ENCODE peak calls at places on chromosomes 3 and 15, in five cellular contexts. T is SK-N-SH, K is Karpas-422, C is neural progenitor cell, O is H9. X is an unnamed sample.

GRCh38 chr3:159130108-159130507 is 328.3 kb downstream of the MFSD1 start:
- DNase-seq in T (no peak), K (peak), C (peak), O (peak), X (peak)

GRCh38 chr3:190345878-190346277 is 23.6 kb upstream of the CLDN1 start:
- DNase-seq in T (no peak), K (no peak), C (no peak), O (no peak), X (no peak)

GRCh38 chr3:182651461-182651860 is 141.8 kb upstream of the ATP11B start:
- DNase-seq in T (no peak), K (no peak), C (no peak), O (no peak), X (peak)

GRCh38 chr15:57916695-57917094 is 148.8 kb downstream of the ALDH1A2 start:
- DNase-seq in T (no peak), K (no peak), C (no peak), O (no peak), X (no peak)

GRCh38 chr3:126556637-126557414 is 1.9 kb downstream of the C3orf22 start:
- DNase-seq in T (no peak), K (no peak), C (no peak), O (peak), X (no peak)

GRCh38 chr3:101962055-101962454 is 112.7 kb downstream of the NFKBIZ start:
- DNase-seq in T (no peak), K (no peak), C (no peak), O (no peak), X (no peak)

GRCh38 chr15:41981373-41982132 is 9.2 kb upstream of the EHD4 start:
- DNase-seq in T (no peak), K (no peak), C (no peak), O (no peak), X (no peak)

GRCh38 chr3:117736851-117737250 is 1027.3 kb downstream of the TUSC7 start:
- DNase-seq in T (no peak), K (no peak), C (no peak), O (no peak), X (no peak)

GRCh38 chr3:24368605-24369004 is 126.0 kb downstream of the THRB start:
- DNase-seq in T (no peak), K (no peak), C (no peak), O (no peak), X (no peak)

GRCh38 chr15:63374686-63375520 is 6.7 kb downstream of the CA12 start:
- DNase-seq in T (no peak), K (no peak), C (no peak), O (no peak), X (no peak)

GRCh38 chr15:59138243-59138642 is 33.3 kb downstream of the CCNB2 start:
- DNase-seq in T (peak), K (peak), C (peak), O (peak), X (peak)

GRCh38 chr3:32175607-32176197 is 62.8 kb upstream of the CMTM8 start:
- DNase-seq in T (peak), K (peak), C (peak), O (peak), X (peak)

GRCh38 chr15:89149501-89150101 is 61.3 kb downstream of the ABHD2 start:
- DNase-seq in T (no peak), K (no peak), C (no peak), O (no peak), X (no peak)

GRCh38 chr3:110974902-110975301 is 96.7 kb upstream of the NECTIN3 start:
- DNase-seq in T (no peak), K (no peak), C (no peak), O (no peak), X (no peak)

GRCh38 chr3:154904328-154904727 is 175.8 kb upstream of the MME start:
- DNase-seq in T (peak), K (peak), C (peak), O (peak), X (peak)

GRCh38 chr15:57251941-57252340 is 124.4 kb upstream of the CGNL1 start:
- DNase-seq in T (no peak), K (no peak), C (no peak), O (no peak), X (no peak)

GRCh38 chr15:26101443-26101842 is 238.3 kb upstream of the ATP10A start:
- DNase-seq in T (no peak), K (no peak), C (no peak), O (no peak), X (no peak)

GRCh38 chr15:91852741-91853500 is 587 bp upstream of the SLCO3A1 start:
- DNase-seq in T (peak), K (peak), C (peak), O (peak), X (peak)

GRCh38 chr15:94432279-94432678 is 200.9 kb downstream of the MCTP2 start:
- DNase-seq in T (no peak), K (no peak), C (no peak), O (no peak), X (no peak)

GRCh38 chr3:195385526-195385925 is 57.3 kb downstream of the ACAP2 start:
- DNase-seq in T (no peak), K (no peak), C (peak), O (no peak), X (no peak)

GRCh38 chr15:88748081-88748480 is 55.2 kb upstream of the ACAN start:
- DNase-seq in T (no peak), K (no peak), C (no peak), O (no peak), X (no peak)

GRCh38 chr15:97026781-97027180 is 696.3 kb downstream of the NR2F2 start:
- DNase-seq in T (no peak), K (no peak), C (no peak), O (no peak), X (no peak)

GRCh38 chr15:88727439-88727838 is 75.8 kb upstream of the ACAN start:
- DNase-seq in T (no peak), K (no peak), C (no peak), O (no peak), X (no peak)

GRCh38 chr3:120425196-120425595 is 25.6 kb downstream of the FSTL1 start:
- DNase-seq in T (no peak), K (no peak), C (no peak), O (no peak), X (no peak)

GRCh38 chr3:45199837-45200648 is 26.0 kb downstream of the TMEM158 start:
- DNase-seq in T (no peak), K (peak), C (no peak), O (peak), X (peak)

GRCh38 chr15:50562735-50563640 is 16.5 kb upstream of the USP50 start:
- DNase-seq in T (no peak), K (no peak), C (no peak), O (no peak), X (no peak)

GRCh38 chr3:33779751-33780150 is 18.7 kb upstream of the PDCD6IP start:
- DNase-seq in T (no peak), K (no peak), C (no peak), O (no peak), X (no peak)

GRCh38 chr3:161969867-161970266 is 473.3 kb downstream of the OTOL1 start:
- DNase-seq in T (no peak), K (no peak), C (no peak), O (no peak), X (no peak)

GRCh38 chr3:65871305-65872141 is 167.2 kb downstream of the MAGI1 start:
- DNase-seq in T (peak), K (no peak), C (peak), O (no peak), X (peak)

DNA sequence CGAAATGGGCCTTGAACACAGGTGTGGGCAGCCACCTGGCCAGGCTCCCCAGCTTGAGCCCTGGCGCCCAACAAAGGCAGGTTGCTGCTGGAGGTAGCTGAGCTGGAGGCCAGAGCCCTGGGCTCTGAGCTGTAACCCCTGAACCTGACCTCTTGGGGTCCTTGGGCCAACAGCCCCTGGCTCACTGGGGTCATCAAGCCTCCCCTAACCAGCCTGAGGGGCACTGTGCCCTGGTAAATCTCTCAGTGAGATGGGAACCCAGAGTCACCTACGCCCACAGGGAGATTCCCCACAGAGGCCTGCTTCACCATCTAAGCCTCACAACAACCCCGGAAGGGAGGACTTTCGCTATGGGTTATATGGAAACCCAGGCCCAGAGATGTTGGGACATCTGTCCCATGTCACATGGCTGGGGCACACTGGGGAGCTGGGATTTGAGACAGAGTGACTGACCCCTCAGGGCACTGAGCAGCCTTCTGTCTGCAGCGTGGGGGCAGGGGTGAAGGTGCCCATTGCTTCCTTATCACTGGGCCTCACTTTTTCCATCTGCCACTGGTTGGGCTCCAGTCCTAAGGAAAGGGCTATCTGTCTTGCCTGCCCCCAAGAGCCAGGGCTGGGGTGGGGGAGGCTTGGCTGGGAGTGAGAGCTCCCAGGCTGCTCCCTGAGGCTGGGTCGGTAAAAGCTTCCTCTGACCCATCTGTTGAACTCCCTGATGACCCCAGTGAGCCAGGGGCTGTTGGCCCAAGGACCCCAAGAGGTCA is 59.1 kb downstream of the IQSEC1 start:
- DNase-seq in T (peak), K (no peak), C (no peak), O (no peak), X (no peak)
- H3K9ac ChIP-seq in T (no peak), K (no peak), C (no peak), O (no peak), X (no peak)

GRCh38 chr15:33810806-33811205 is 157.5 kb upstream of the CHRM5 start:
- DNase-seq in T (no peak), K (no peak), C (no peak), O (no peak), X (no peak)

GRCh38 chr15:33810083-33810595 is 158.2 kb upstream of the CHRM5 start:
- DNase-seq in T (no peak), K (no peak), C (no peak), O (no peak), X (no peak)

GRCh38 chr15:33807665-33808064 is 160.6 kb upstream of the CHRM5 start:
- DNase-seq in T (no peak), K (no peak), C (no peak), O (no peak), X (no peak)

GRCh38 chr15:33808720-33809119 is 159.6 kb upstream of the CHRM5 start:
- DNase-seq in T (no peak), K (no peak), C (no peak), O (no peak), X (no peak)
- H3K9ac ChIP-seq in T (no peak), K (no peak), C (no peak), O (no peak), X (no peak)

DNA sequence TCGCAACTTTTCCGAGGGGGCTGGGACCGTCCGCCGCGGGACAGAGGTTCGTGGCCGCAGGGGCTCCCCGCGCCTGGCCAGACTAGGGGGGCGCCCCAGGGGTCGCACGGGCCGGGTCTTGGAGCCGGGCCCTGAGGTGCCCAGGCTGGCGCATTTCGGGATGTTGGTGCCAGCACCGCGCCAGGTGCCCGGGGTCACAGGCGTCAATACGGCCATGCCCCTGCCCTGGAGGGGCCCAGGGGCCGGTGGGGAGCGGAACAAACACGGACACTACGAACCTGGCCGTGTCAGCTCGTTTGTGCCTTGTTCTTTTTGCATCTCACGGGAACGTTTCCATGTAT is 366 bp downstream of the TM6SF1 start:
- DNase-seq in T (no peak), K (no peak), C (no peak), O (no peak), X (no peak)
- H3K9ac ChIP-seq in T (no peak), K (no peak), C (no peak), O (no peak), X (no peak)

GRCh38 chr15:101642361-101642760 is 9.8 kb downstream of the TM2D3 start:
- DNase-seq in T (peak), K (no peak), C (no peak), O (no peak), X (no peak)
- H3K9ac ChIP-seq in T (no peak), K (no peak), C (no peak), O (no peak), X (no peak)

DNA sequence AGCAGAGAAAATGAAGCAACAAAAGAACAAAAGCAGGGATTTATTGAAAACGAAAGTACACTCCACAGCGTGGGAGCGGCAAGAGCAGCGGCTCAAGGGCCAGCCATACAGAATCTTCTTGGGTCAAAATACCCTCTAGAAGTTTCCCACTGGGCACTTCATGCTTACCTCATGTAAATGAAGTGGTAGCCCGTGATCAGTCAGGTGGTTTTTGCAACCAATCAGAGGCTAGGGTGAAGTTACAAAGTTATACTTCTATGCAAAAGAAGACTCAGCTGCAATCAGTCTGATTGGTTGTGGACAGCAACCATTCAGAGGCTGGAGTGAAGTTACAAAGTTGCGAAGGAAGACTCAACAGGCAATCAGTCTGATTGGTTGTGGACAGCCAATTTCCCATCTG is 37.8 kb upstream of the TRH start:
- DNase-seq in T (no peak), K (peak), C (peak), O (no peak), X (peak)
- H3K9ac ChIP-seq in T (no peak), K (no peak), C (no peak), O (no peak), X (peak)

X was measured in HepG2.